ENCODE peak calls at places on chromosomes 5 and 9, in four cellular contexts. R is HepG2, O is ELF-1, P is astrocyte of the spinal cord. X is an unnamed sample.

GRCh38 chr5:178785999-178786398 is 55.5 kb upstream of the ZNF354A start:
- DNase-seq in R (no peak), O (no peak), P (no peak), X (peak)

GRCh38 chr5:132238169-132238744 is 10.6 kb upstream of the P4HA2 start:
- DNase-seq in R (peak), O (peak), P (peak), X (peak)

GRCh38 chr9:16100596-16101091 is 547.8 kb downstream of the CCDC171 start:
- DNase-seq in R (no peak), O (peak), P (peak), X (no peak)

GRCh38 chr5:73136277-73136606 is 15.9 kb downstream of the TMEM171 start:
- DNase-seq in R (no peak), O (no peak), P (no peak), X (no peak)

GRCh38 chr5:167530548-167530947 is 760.9 kb upstream of the WWC1 start:
- DNase-seq in R (no peak), O (no peak), P (no peak), X (no peak)

GRCh38 chr5:172837640-172838039 is 3.6 kb downstream of the ERGIC1 start:
- DNase-seq in R (no peak), O (no peak), P (no peak), X (no peak)

GRCh38 chr9:138062196-138062595 is 184.6 kb downstream of the CACNA1B start:
- DNase-seq in R (no peak), O (no peak), P (no peak), X (no peak)

GRCh38 chr5:148781771-148782170 is 44.6 kb upstream of the ADRB2 start:
- DNase-seq in R (no peak), O (no peak), P (no peak), X (no peak)